ENCODE peak calls at places on chromosomes 13 and 19, in seven cellular contexts. Y is HEK293T, M is H1, D is HCT116, Z is K562, L is GM12878, I is HepG2. C is an unnamed sample.

GRCh38 chr19:44757735-44758505 is 9.4 kb downstream of the BCL3 start:
- DNase-seq in Y (no peak), M (peak), D (no peak), Z (no peak), L (no peak), I (no peak), C (peak)

GRCh38 chr19:30090963-30091362 is 148.9 kb downstream of the URI1 start:
- DNase-seq in Y (no peak), M (no peak), D (no peak), Z (no peak), L (no peak), I (no peak), C (no peak)

GRCh38 chr13:42280537-42280936 is 8.6 kb downstream of the AKAP11 start:
- DNase-seq in Y (no peak), M (no peak), D (no peak), Z (no peak), L (no peak), I (no peak), C (no peak)

GRCh38 chr19:16342002-16342715 is 17.5 kb downstream of the KLF2 start:
- DNase-seq in Y (no peak), M (no peak), D (no peak), Z (no peak), L (peak), I (no peak), C (no peak)

GRCh38 chr13:79485014-79485441 is 4.1 kb downstream of the NDFIP2 start:
- DNase-seq in Y (no peak), M (no peak), D (no peak), Z (no peak), L (no peak), I (peak), C (no peak)

GRCh38 chr19:2282062-2282861 is at the start of gene PEAK3:
- DNase-seq in Y (no peak), M (peak), D (no peak), Z (peak), L (no peak), I (no peak), C (peak)

GRCh38 chr13:39783051-39783450 is 127.6 kb downstream of the COG6 start:
- DNase-seq in Y (no peak), M (no peak), D (no peak), Z (no peak), L (no peak), I (no peak), C (no peak)

GRCh38 chr13:24159362-24159761 is 1.2 kb upstream of the SPATA13 start:
- DNase-seq in Y (no peak), M (no peak), D (no peak), Z (peak), L (no peak), I (no peak), C (no peak)

GRCh38 chr13:36945078-36945477 is 25.0 kb upstream of the SMAD9 start:
- DNase-seq in Y (no peak), M (no peak), D (no peak), Z (no peak), L (no peak), I (no peak), C (no peak)

GRCh38 chr13:36950330-36950729 is 30.3 kb upstream of the SMAD9 start:
- DNase-seq in Y (no peak), M (no peak), D (no peak), Z (no peak), L (no peak), I (no peak), C (no peak)

GRCh38 chr13:36954542-36954941 is 34.5 kb upstream of the SMAD9 start:
- DNase-seq in Y (no peak), M (no peak), D (no peak), Z (no peak), L (no peak), I (no peak), C (no peak)

DNA sequence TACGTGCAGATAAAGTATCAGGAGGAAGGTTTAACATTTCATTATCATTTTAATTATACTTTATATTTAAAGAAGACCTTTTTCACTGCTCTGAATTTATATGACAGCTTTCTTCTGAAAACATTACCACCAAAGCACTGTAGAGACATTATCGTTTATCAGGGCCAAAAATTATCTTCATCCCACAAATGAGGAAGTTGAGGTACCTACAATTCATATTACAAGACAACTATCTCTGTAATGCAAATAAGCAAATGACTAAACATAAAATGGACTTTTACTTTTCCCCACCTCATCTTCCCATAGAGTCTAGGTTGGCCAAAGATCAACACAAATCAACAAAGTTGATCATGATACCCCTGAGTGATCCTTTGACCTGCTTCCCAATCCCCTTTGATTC is 30.9 kb upstream of the SMAD9 start:
- DNase-seq in Y (no peak), M (no peak), D (no peak), Z (no peak), L (no peak), I (no peak), C (no peak)
- TF ChIP-seq SP1 in Y (no peak), M (no peak), D (no peak), Z (no peak), L (no peak), I (no peak), C (no peak)

GRCh38 chr13:98405690-98406344 is 171.1 kb downstream of the STK24 start:
- DNase-seq in Y (no peak), M (no peak), D (no peak), Z (no peak), L (no peak), I (peak), C (no peak)
- TF ChIP-seq SP1 in Y (no peak), M (no peak), D (no peak), Z (no peak), L (no peak), I (no peak), C (no peak)

DNA sequence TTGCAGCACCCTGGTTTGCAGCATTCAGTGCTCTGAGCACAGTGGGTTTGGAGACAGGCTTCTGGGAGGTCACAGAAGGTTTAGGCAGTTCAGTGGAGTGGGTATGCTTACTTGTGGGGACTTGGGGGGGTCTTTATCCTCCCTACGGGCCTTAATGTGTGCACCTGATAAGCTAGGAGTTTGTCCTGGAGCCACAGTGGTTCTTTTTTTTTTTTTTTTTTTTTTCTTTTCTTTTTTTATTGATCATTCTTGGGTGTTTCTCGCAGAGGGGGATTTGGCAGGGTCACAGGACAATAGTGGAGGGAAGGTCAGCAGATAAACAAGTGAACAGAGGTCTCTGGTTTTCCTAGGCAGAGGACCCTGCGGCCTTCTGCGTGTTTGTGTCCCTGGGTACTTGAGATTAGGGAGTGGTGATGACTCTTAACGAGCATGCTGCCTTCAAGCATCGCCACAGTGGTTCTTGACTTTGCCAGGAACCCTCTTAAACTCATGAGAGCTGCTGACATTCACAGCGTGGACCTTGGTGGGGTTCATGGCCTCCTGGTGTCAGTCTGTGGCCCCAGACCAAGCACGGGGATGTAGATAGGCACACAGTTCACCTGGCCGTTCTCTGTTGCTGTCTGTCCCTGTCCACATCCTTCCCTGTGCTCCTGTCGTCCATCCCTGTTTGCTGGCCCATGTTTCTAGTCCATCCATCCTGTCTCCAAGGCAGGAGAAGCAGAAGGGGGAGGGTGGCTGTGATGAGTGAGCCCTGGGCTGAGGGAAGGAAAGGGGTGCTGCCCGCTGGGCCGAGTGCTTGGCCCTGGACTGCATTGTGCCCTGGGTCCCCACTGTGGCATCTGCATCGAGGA is 2.7 kb downstream of the EGLN2 start:
- DNase-seq in Y (no peak), M (no peak), D (no peak), Z (no peak), L (no peak), I (no peak), C (no peak)
- TF ChIP-seq SP1 in Y (no peak), M (no peak), D (no peak), Z (no peak), L (no peak), I (no peak), C (no peak)

DNA sequence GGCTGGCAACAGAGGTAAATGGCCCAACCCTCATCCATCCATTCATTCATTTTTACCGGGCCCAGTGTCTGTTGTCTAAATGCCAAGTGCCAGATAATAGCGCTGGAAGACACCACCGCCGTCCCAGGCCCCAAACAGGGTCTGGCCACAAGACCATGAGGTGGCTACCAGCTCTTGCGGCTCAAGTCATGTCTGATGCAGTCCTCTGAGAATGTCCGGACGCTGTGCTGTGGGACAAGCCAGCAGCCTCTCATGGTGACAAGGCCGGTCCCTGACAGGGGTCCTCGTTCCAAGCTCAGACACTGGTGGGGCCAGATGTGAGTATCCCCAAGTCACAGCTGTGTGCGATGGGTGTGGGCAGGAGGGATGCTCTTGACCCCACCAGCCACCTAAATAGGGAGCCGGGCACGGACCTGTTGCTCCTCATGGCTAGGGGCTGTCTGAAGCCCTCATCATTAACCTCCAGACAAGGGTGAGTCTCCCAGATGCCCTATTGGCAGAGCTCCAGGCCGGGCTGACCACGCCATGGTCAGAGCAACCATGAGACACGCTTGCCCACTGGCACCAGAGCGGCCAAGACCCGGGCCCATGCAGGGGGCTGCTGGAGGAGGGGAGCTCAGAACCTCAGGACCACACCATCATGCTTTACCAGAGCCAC is 58.4 kb downstream of the MLLT1 start:
- DNase-seq in Y (no peak), M (no peak), D (no peak), Z (no peak), L (no peak), I (no peak), C (no peak)
- TF ChIP-seq SP1 in Y (no peak), M (no peak), D (no peak), Z (no peak), L (no peak), I (no peak), C (no peak)

GRCh38 chr19:19279062-19279612 is 6.0 kb upstream of the TM6SF2 start:
- DNase-seq in Y (no peak), M (no peak), D (no peak), Z (no peak), L (no peak), I (no peak), C (no peak)

GRCh38 chr19:19279853-19280252 is 6.8 kb upstream of the TM6SF2 start:
- DNase-seq in Y (no peak), M (no peak), D (no peak), Z (no peak), L (no peak), I (no peak), C (no peak)

GRCh38 chr19:19278315-19278714 is 5.2 kb upstream of the TM6SF2 start:
- DNase-seq in Y (no peak), M (no peak), D (no peak), Z (no peak), L (no peak), I (no peak), C (no peak)

GRCh38 chr19:19276851-19277250 is 3.8 kb upstream of the TM6SF2 start:
- DNase-seq in Y (no peak), M (no peak), D (no peak), Z (no peak), L (no peak), I (no peak), C (no peak)

DNA sequence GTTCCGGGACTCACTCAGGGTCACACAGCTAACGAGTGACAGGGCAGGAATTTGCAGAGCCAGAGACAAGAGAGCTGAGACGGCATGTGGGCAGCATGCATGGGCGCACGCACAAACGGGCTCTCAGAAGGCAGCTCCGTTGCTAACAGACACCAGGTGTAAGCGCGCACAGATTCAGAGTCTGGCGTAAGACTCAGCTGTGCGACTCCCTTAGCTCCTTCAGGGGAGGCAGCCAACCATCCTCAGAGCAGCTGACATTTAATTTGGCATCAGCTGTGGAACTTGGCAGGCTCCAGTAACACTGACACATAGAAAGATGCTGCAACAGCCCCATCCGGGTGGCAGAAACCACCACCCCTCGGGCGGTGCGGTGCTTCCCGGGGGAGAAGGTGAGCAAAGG is 7.5 kb upstream of the TM6SF2 start:
- DNase-seq in Y (no peak), M (no peak), D (no peak), Z (no peak), L (no peak), I (no peak), C (no peak)
- TF ChIP-seq SP1 in Y (no peak), M (no peak), D (no peak), Z (no peak), L (no peak), I (no peak), C (no peak)

DNA sequence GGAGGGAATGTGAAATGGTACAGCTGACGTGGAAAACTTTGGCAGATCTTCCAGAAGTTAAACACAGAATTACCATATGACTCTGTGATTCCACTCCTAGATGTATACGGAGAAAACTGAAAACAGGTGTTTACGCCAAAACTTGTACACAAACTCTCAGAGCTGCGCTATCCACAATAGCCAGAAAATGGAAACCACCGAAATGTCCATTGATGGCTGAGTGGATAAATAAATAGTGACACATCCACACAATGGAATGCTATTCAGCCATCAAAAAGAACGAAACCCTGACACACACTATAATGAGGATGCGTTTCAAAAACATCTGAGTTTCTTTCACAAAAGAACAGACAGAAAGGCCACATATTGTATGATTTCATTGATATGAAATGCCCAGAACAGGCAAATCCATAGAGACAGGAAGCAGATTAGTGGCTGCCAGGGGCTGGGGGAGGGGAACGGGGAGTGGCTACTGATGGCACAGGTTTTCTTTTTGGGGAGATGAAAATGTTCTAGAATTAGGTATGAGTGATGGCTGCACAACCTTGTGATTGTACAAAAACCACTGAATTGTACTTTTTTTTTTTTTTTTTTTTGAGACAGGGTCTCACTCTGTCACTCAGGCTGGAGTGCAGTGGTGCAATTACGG is 33.0 kb downstream of the IL12RB1 start:
- DNase-seq in Y (no peak), M (no peak), D (no peak), Z (no peak), L (no peak), I (no peak), C (no peak)
- TF ChIP-seq SP1 in Y (no peak), M (no peak), D (no peak), Z (no peak), L (no peak), I (no peak), C (no peak)

GRCh38 chr13:45368571-45368970 is 27.6 kb upstream of the TPT1 start:
- DNase-seq in Y (no peak), M (no peak), D (no peak), Z (no peak), L (no peak), I (no peak), C (no peak)

GRCh38 chr13:45367995-45368394 is 27.0 kb upstream of the TPT1 start:
- DNase-seq in Y (no peak), M (no peak), D (no peak), Z (no peak), L (no peak), I (no peak), C (no peak)

GRCh38 chr13:45365558-45365885 is 24.5 kb upstream of the TPT1 start:
- DNase-seq in Y (no peak), M (no peak), D (no peak), Z (no peak), L (no peak), I (no peak), C (no peak)

GRCh38 chr13:45369116-45369515 is 28.1 kb upstream of the TPT1 start:
- DNase-seq in Y (no peak), M (no peak), D (no peak), Z (no peak), L (no peak), I (no peak), C (no peak)

DNA sequence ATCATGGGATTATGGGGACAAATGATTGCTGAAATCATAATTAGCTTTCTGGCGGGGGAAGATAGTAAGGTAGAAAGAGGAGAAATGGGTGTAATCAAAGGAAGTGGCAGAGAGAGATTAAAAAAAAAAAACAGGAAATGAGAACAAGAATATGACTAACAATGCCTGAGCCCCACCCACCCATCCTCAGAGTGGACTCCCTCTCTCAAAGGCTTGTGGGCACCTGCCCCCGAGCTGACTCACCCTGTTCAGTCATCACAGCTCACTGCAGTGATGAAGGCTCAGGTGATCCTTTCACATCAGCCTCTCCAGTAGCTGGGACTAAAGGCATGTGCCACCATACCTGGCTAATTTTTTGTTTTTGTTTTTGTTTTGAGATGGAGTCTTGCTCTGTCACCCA is 26.4 kb upstream of the TPT1 start:
- DNase-seq in Y (no peak), M (no peak), D (peak), Z (peak), L (peak), I (peak), C (no peak)
- TF ChIP-seq SP1 in Y (no peak), M (no peak), D (no peak), Z (no peak), L (peak), I (no peak), C (no peak)